ENCODE peak calls at places on chromosomes 5 and 9, in five cellular contexts. U, P, R, K and X are unnamed samples.
A peak's percentile ranks its signal among the peaks of the same experiment; 100 is the strongest.

GRCh38 chr9:15293727-15294405 is 13.2 kb downstream of the TTC39B start:
- DNase-seq in U (no peak), K (no peak), R (no peak), P (peak; percentile 31), X (no peak)

GRCh38 chr9:38671748-38672147 is 48.2 kb downstream of the FAM240B start:
- DNase-seq in P (no peak), R (no peak), U (no peak), K (peak; percentile 11), X (no peak)

GRCh38 chr5:43121565-43122484 is 1.1 kb downstream of the ZNF131 start:
- DNase-seq in U (peak; percentile 80), R (no peak), K (peak; percentile 36), P (peak; percentile 28), X (no peak)

GRCh38 chr5:122480146-122480545 is 168.1 kb downstream of the SNCAIP start:
- DNase-seq in P (no peak), K (no peak), R (no peak), U (no peak), X (no peak)

GRCh38 chr5:171152382-171152781 is 156.7 kb upstream of the TLX3 start:
- DNase-seq in R (no peak), P (no peak), U (no peak), K (peak; percentile 25), X (no peak)

GRCh38 chr5:1385395-1386273 is 40.7 kb upstream of the CLPTM1L start:
- DNase-seq in R (peak; percentile 51), P (peak; percentile 93), K (no peak), U (peak; percentile 20), X (peak; percentile 82)

GRCh38 chr5:147507480-147508126 is 2.3 kb downstream of the DPYSL3 start:
- DNase-seq in U (no peak), R (no peak), K (peak; percentile 54), P (no peak), X (no peak)

GRCh38 chr9:131915181-131915580 is 164.5 kb downstream of the MED27 start:
- DNase-seq in K (peak; percentile 46), U (no peak), R (no peak), P (no peak), X (no peak)

GRCh38 chr5:4584982-4585381 is 555.1 kb upstream of the ADAMTS16 start:
- DNase-seq in U (no peak), P (no peak), R (no peak), K (peak; percentile 87), X (peak; percentile 19)

GRCh38 chr9:138112090-138112748 is 234.6 kb downstream of the CACNA1B start:
- DNase-seq in P (no peak), K (no peak), R (no peak), U (no peak), X (peak; percentile 74)